ENCODE peak calls at places on chromosomes 16 and 17, in four cellular contexts. One of them, this sample, is unnamed.

GRCh38 chr17:62800580-62800979 is 7.5 kb downstream of the MARCHF10 start:
- DNase-seq in esophagus muscularis mucosa: no peak
- DNase-seq in ovary: no peak
- DNase-seq in A549: no peak
- DNase-seq in this sample: no peak

GRCh38 chr16:15798671-15799070 is 58.2 kb downstream of the MYH11 start:
- DNase-seq in esophagus muscularis mucosa: no peak
- DNase-seq in ovary: no peak
- DNase-seq in A549: no peak
- DNase-seq in this sample: no peak

GRCh38 chr17:72270530-72270929 is 149.7 kb downstream of the SOX9 start:
- DNase-seq in ovary: no peak
- DNase-seq in esophagus muscularis mucosa: no peak
- DNase-seq in A549: no peak
- DNase-seq in this sample: no peak

GRCh38 chr17:80323982-80324381 is 63.3 kb downstream of the RNF213 start:
- DNase-seq in esophagus muscularis mucosa: no peak
- DNase-seq in ovary: no peak
- DNase-seq in A549: no peak
- DNase-seq in this sample: no peak

GRCh38 chr16:12193688-12194087 is 217.2 kb downstream of the SNX29 start:
- DNase-seq in esophagus muscularis mucosa: no peak
- DNase-seq in ovary: no peak
- DNase-seq in A549: no peak
- DNase-seq in this sample: no peak

GRCh38 chr17:50014471-50015088 is 19.6 kb upstream of the DLX3 start:
- DNase-seq in A549: no peak
- DNase-seq in ovary: no peak
- DNase-seq in esophagus muscularis mucosa: no peak
- DNase-seq in this sample: no peak

GRCh38 chr17:74922694-74923537 is at the start of gene USH1G:
- DNase-seq in esophagus muscularis mucosa: no peak
- DNase-seq in ovary: no peak
- DNase-seq in A549: no peak
- DNase-seq in this sample: peak

GRCh38 chr16:16148755-16149154 is 74.5 kb downstream of the ABCC6 start:
- DNase-seq in esophagus muscularis mucosa: no peak
- DNase-seq in A549: no peak
- DNase-seq in ovary: no peak
- DNase-seq in this sample: no peak

GRCh38 chr17:7215652-7216139 is 3.9 kb downstream of the DLG4 start:
- DNase-seq in ovary: no peak
- DNase-seq in esophagus muscularis mucosa: no peak
- DNase-seq in A549: peak
- DNase-seq in this sample: no peak
- H3K27ac ChIP-seq in ovary: peak
- H3K27ac ChIP-seq in esophagus muscularis mucosa: peak
- H3K27ac ChIP-seq in A549: peak
- H3K27ac ChIP-seq in this sample: peak

GRCh38 chr16:66426112-66427035 is 721 bp upstream of the BEAN1 start:
- DNase-seq in ovary: peak
- DNase-seq in A549: no peak
- DNase-seq in esophagus muscularis mucosa: no peak
- DNase-seq in this sample: no peak
- H3K4me3 ChIP-seq in ovary: peak
- H3K4me3 ChIP-seq in A549: peak
- H3K4me3 ChIP-seq in esophagus muscularis mucosa: peak
- H3K4me3 ChIP-seq in this sample: peak

GRCh38 chr16:29676989-29677388 is 2.0 kb upstream of the QPRT start:
- DNase-seq in esophagus muscularis mucosa: no peak
- DNase-seq in A549: no peak
- DNase-seq in ovary: no peak
- DNase-seq in this sample: no peak

GRCh38 chr16:29683543-29684090 is 4.6 kb downstream of the QPRT start:
- DNase-seq in esophagus muscularis mucosa: no peak
- DNase-seq in ovary: no peak
- DNase-seq in A549: no peak
- DNase-seq in this sample: no peak

GRCh38 chr16:29678691-29679267 is at the start of gene QPRT:
- DNase-seq in esophagus muscularis mucosa: no peak
- DNase-seq in ovary: peak
- DNase-seq in A549: no peak
- DNase-seq in this sample: no peak

GRCh38 chr16:29675811-29676643 is 3.0 kb upstream of the QPRT start:
- DNase-seq in ovary: no peak
- DNase-seq in esophagus muscularis mucosa: no peak
- DNase-seq in A549: peak
- DNase-seq in this sample: no peak

GRCh38 chr16:29680180-29680598 is 1.2 kb downstream of the QPRT start:
- DNase-seq in esophagus muscularis mucosa: no peak
- DNase-seq in ovary: no peak
- DNase-seq in A549: no peak
- DNase-seq in this sample: no peak
- TF ChIP-seq EP300 in esophagus muscularis mucosa: no peak
- TF ChIP-seq EP300 in ovary: no peak
- TF ChIP-seq EP300 in A549: no peak
- TF ChIP-seq EP300 in this sample: no peak

GRCh38 chr16:84356591-84357116 is 11.7 kb upstream of the ATP2C2 start:
- DNase-seq in ovary: no peak
- DNase-seq in A549: no peak
- DNase-seq in esophagus muscularis mucosa: no peak
- DNase-seq in this sample: peak
- H3K27ac ChIP-seq in ovary: no peak
- H3K27ac ChIP-seq in A549: peak
- H3K27ac ChIP-seq in esophagus muscularis mucosa: no peak
- H3K27ac ChIP-seq in this sample: no peak

GRCh38 chr16:71339481-71340171 is 18.9 kb upstream of the CALB2 start:
- DNase-seq in esophagus muscularis mucosa: peak
- DNase-seq in ovary: no peak
- DNase-seq in A549: no peak
- DNase-seq in this sample: no peak

GRCh38 chr16:71344315-71344905 is 14.1 kb upstream of the CALB2 start:
- DNase-seq in ovary: no peak
- DNase-seq in A549: no peak
- DNase-seq in esophagus muscularis mucosa: peak
- DNase-seq in this sample: no peak

GRCh38 chr16:71343078-71343477 is 15.4 kb upstream of the CALB2 start:
- DNase-seq in A549: no peak
- DNase-seq in ovary: no peak
- DNase-seq in esophagus muscularis mucosa: peak
- DNase-seq in this sample: no peak

GRCh38 chr16:71340406-71340805 is 18.1 kb upstream of the CALB2 start:
- DNase-seq in ovary: no peak
- DNase-seq in A549: no peak
- DNase-seq in esophagus muscularis mucosa: peak
- DNase-seq in this sample: no peak

DNA sequence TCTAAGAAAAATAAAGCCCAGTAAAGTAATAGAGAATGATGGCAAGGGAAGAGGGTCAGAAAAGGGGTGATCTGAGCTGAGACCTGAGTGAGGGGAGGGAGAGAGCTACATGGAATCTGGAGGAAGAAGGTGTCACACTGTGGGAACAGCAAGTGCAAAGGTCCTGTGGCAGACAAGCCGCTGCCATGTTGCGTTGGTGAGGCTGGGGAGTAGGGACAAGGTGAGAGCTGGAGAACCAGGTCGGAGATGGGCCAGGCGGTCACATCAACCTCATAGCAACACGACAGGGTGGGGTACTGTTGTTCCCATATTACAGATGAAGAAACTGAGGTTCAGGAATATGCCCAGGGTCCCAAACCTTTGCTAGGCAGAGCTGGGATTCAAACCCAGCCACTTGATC is 16.6 kb upstream of the CALB2 start:
- DNase-seq in A549: no peak
- DNase-seq in esophagus muscularis mucosa: no peak
- DNase-seq in ovary: no peak
- DNase-seq in this sample: no peak
- H3K4me3 ChIP-seq in A549: no peak
- H3K4me3 ChIP-seq in esophagus muscularis mucosa: no peak
- H3K4me3 ChIP-seq in ovary: no peak
- H3K4me3 ChIP-seq in this sample: no peak

GRCh38 chr17:59892849-59893616 is at the start of the genes RPS6KB1 and TUBD1:
- DNase-seq in ovary: peak
- DNase-seq in A549: peak
- DNase-seq in esophagus muscularis mucosa: peak
- DNase-seq in this sample: peak
- TF ChIP-seq EP300 in ovary: no peak
- TF ChIP-seq EP300 in A549: no peak
- TF ChIP-seq EP300 in esophagus muscularis mucosa: no peak
- TF ChIP-seq EP300 in this sample: no peak

GRCh38 chr16:85056211-85056748 is 28.7 kb downstream of the KIAA0513 start:
- DNase-seq in A549: no peak
- DNase-seq in ovary: no peak
- DNase-seq in esophagus muscularis mucosa: no peak
- DNase-seq in this sample: no peak

GRCh38 chr16:85052536-85052935 is 24.9 kb downstream of the KIAA0513 start:
- DNase-seq in ovary: no peak
- DNase-seq in esophagus muscularis mucosa: no peak
- DNase-seq in A549: no peak
- DNase-seq in this sample: no peak

GRCh38 chr16:85055503-85056210 is 28.1 kb downstream of the KIAA0513 start:
- DNase-seq in ovary: no peak
- DNase-seq in esophagus muscularis mucosa: no peak
- DNase-seq in A549: no peak
- DNase-seq in this sample: no peak

GRCh38 chr16:85057212-85057889 is 29.8 kb downstream of the KIAA0513 start:
- DNase-seq in esophagus muscularis mucosa: no peak
- DNase-seq in A549: peak
- DNase-seq in ovary: no peak
- DNase-seq in this sample: no peak

GRCh38 chr16:85054948-85055502 is 27.4 kb downstream of the KIAA0513 start:
- DNase-seq in ovary: no peak
- DNase-seq in A549: no peak
- DNase-seq in esophagus muscularis mucosa: no peak
- DNase-seq in this sample: no peak
- H3K27ac ChIP-seq in ovary: peak
- H3K27ac ChIP-seq in A549: no peak
- H3K27ac ChIP-seq in esophagus muscularis mucosa: peak
- H3K27ac ChIP-seq in this sample: peak

DNA sequence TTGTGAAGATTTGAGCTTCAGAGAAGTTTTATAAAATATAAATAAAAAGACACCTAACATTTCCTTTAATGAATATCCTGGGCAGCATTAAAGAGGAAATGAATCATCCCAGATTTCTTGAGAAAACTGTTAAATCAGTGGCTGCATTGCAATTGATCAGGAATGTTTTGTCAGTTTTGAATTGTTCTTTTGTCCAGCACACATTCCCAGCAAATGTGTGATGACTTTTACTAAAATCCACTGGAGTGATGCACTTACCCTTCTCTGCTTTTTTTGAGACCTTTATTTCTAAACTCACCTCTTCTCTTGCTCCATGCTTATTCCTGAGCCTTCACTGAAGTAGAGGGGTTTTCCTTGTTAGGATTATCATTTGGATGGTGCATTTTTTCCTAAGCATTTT is 1307.2 kb downstream of the CDH8 start:
- DNase-seq in ovary: no peak
- DNase-seq in esophagus muscularis mucosa: no peak
- DNase-seq in A549: no peak
- DNase-seq in this sample: no peak
- H3K4me3 ChIP-seq in ovary: no peak
- H3K4me3 ChIP-seq in esophagus muscularis mucosa: no peak
- H3K4me3 ChIP-seq in A549: no peak
- H3K4me3 ChIP-seq in this sample: no peak

This sample was measured in upper lobe of left lung.